ENCODE peak calls at places on chromosome 14, in nine cellular contexts. Z is left ventricle myocardium inferior; M is CD8-positive, alpha-beta T cell; V is suprapubic skin; W is HCT116; N is fibroblast of lung; P is astrocyte; U is thoracic aorta; J is PC-9. O is an unnamed sample.

GRCh38 chr14:69712637-69713088 is 54.3 kb upstream of the SRSF5 start:
- DNase-seq in M (no peak), V (no peak), U (no peak), N (no peak), J (peak), P (no peak), Z (peak), W (no peak), O (no peak)

GRCh38 chr14:50210074-50210473 is 21.3 kb downstream of the SOS2 start:
- DNase-seq in M (no peak), P (no peak), W (no peak), Z (no peak), N (no peak), U (no peak), V (no peak), J (no peak), O (no peak)

GRCh38 chr14:52071675-52072074 is 2.8 kb upstream of the NID2 start:
- DNase-seq in Z (no peak), J (no peak), P (peak), M (no peak), U (no peak), V (no peak), N (no peak), W (no peak), O (no peak)

GRCh38 chr14:66643344-66643743 is 135.4 kb downstream of the GPHN start:
- DNase-seq in J (no peak), P (peak), V (no peak), U (no peak), W (no peak), Z (no peak), N (peak), M (no peak), O (no peak)

GRCh38 chr14:65709576-65709975 is 297.0 kb downstream of the FUT8 start:
- DNase-seq in W (no peak), Z (no peak), V (no peak), N (peak), J (no peak), P (no peak), U (no peak), M (no peak), O (no peak)

GRCh38 chr14:75267141-75267601 is 11.5 kb upstream of the FOS start:
- DNase-seq in V (peak), Z (no peak), U (no peak), N (peak), P (peak), M (no peak), W (no peak), J (no peak), O (no peak)

GRCh38 chr14:54446201-54446693 is 5.1 kb upstream of the CNIH1 start:
- DNase-seq in V (no peak), M (no peak), U (no peak), J (no peak), Z (no peak), P (peak), N (peak), W (no peak), O (peak)

GRCh38 chr14:55731881-55732498 is 152.0 kb downstream of the KTN1 start:
- DNase-seq in P (no peak), N (no peak), V (no peak), Z (no peak), U (no peak), M (peak), W (peak), J (no peak), O (no peak)

GRCh38 chr14:22478247-22478646 is 110.8 kb downstream of the DAD1 start:
- DNase-seq in Z (no peak), W (no peak), J (no peak), U (no peak), N (no peak), P (no peak), V (no peak), M (no peak), O (no peak)

GRCh38 chr14:21672116-21672515 is 1.5 kb downstream of the OR4E1 start:
- DNase-seq in Z (no peak), V (no peak), J (no peak), U (no peak), P (no peak), M (no peak), W (no peak), N (no peak), O (no peak)

GRCh38 chr14:58899317-58899713 is 261.6 kb downstream of the DACT1 start:
- DNase-seq in J (no peak), W (no peak), U (no peak), P (peak), N (peak), V (no peak), Z (no peak), M (no peak), O (peak)

GRCh38 chr14:94458558-94459200 is 6.1 kb upstream of the SERPINA11 start:
- DNase-seq in M (no peak), W (no peak), Z (no peak), V (no peak), U (no peak), P (no peak), N (no peak), J (no peak), O (no peak)

GRCh38 chr14:82854851-82855250 is 1321.2 kb upstream of the SEL1L start:
- DNase-seq in P (no peak), M (no peak), V (no peak), N (no peak), W (no peak), Z (no peak), J (no peak), U (no peak), O (no peak)

DNA sequence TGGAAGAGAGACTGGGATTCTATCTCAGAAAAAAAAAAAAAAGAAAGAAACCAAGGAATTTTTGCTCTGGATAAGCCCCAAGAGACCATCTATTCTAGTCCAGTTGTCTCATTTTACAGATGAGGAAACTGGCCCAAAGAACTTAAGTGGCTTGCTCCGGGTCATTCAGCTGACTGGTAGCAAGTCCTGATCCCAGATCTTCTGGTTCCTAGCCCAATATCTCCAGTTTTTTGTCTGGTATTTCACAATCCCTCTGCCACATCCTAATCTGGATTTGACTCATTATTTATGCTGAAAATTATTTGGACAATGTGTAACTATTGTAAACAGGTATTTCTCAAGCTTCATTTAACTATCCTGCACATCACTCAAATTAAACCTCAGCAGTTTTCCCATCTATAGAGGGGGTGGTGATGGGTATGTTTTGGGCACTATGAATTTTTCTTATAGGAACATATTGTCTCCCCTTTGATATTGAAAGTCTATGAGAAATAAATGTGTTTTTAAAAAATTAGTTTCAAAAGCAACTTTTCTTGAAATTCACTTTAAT is 43.4 kb downstream of the PPP2R5E start:
- DNase-seq in N (peak), Z (no peak), U (no peak), W (no peak), P (peak), V (no peak), J (no peak), M (no peak), O (no peak)
- H3K27ac ChIP-seq in N (no peak), Z (peak), U (no peak), W (no peak), P (no peak), V (peak), J (no peak), M (no peak), O (no peak)

GRCh38 chr14:68482018-68482417 is 310.8 kb downstream of the ZFP36L1 start:
- DNase-seq in P (no peak), W (no peak), M (no peak), N (no peak), V (no peak), J (no peak), U (no peak), Z (no peak), O (no peak)
- H3K27ac ChIP-seq in P (no peak), W (no peak), M (no peak), N (no peak), V (no peak), J (no peak), U (no peak), Z (peak), O (no peak)

GRCh38 chr14:92217956-92218355 is 96.2 kb downstream of the CPSF2 start:
- DNase-seq in J (no peak), U (no peak), Z (no peak), P (no peak), M (no peak), N (no peak), V (no peak), W (no peak), O (no peak)

GRCh38 chr14:92225731-92226130 is 97.2 kb upstream of the SLC24A4 start:
- DNase-seq in Z (no peak), W (no peak), P (no peak), U (no peak), V (no peak), M (no peak), J (no peak), N (no peak), O (no peak)

GRCh38 chr14:92224348-92224954 is 98.5 kb upstream of the SLC24A4 start:
- DNase-seq in V (no peak), M (no peak), P (no peak), U (no peak), W (no peak), Z (no peak), J (no peak), N (no peak), O (no peak)

GRCh38 chr14:92223027-92223426 is 99.9 kb upstream of the SLC24A4 start:
- DNase-seq in M (no peak), U (no peak), Z (peak), P (no peak), W (no peak), V (peak), J (no peak), N (no peak), O (no peak)
- H3K27ac ChIP-seq in M (no peak), U (peak), Z (no peak), P (no peak), W (no peak), V (no peak), J (no peak), N (no peak), O (no peak)

DNA sequence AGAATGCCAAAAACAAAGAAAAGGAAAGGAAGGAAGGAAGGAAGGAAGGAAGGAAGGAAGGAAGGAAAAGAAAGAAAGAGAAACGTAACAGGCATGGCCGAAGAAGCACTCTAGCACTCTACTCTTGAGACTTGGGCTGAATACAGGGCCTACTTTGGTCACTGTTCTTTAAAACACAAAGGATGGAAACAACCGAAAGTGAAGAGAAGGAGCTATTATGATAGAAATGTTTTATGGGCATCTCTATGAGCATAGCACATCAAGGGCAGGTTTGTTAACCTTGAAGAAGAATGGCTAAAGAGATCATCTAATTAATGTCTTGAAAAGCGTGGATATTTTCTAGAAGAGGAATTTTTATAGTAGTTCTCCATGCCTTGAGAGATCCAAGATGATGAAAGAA is 15.9 kb upstream of the OTX2 start:
- DNase-seq in U (no peak), M (no peak), V (no peak), N (no peak), Z (no peak), P (no peak), W (no peak), J (no peak), O (no peak)
- H3K27ac ChIP-seq in U (no peak), M (no peak), V (no peak), N (no peak), Z (no peak), P (no peak), W (no peak), J (no peak), O (no peak)

GRCh38 chr14:26125039-26125438 is 472.8 kb downstream of the NOVA1 start:
- DNase-seq in J (no peak), M (no peak), W (no peak), U (no peak), N (no peak), P (no peak), V (no peak), Z (no peak), O (no peak)
- H3K27ac ChIP-seq in J (no peak), M (no peak), W (no peak), U (no peak), N (no peak), P (no peak), V (no peak), Z (no peak), O (no peak)

DNA sequence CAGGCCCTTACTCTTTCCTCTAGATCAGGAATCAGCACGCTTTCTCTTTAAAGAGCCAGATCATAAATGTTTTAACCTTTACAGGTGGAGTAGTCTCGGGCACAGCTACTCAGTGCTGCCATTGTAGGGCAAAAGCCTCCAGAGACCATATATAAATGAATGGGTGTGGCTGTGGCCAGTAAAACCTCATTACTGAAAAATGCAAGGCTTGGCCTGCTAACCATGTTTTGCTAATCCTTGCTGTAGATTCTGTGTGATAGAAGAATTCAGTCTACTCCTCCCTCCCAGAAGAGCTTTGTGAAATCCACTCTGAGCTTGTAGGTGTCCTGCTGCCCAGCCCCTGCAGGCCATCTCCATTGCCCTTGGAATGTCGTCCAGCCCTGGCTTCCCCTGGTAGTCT is 58.1 kb downstream of the HSP90AA1 start:
- DNase-seq in U (no peak), V (no peak), N (peak), P (peak), J (peak), Z (no peak), M (no peak), W (no peak), O (peak)
- H3K27ac ChIP-seq in U (no peak), V (peak), N (peak), P (peak), J (peak), Z (no peak), M (no peak), W (no peak), O (peak)

GRCh38 chr14:104148433-104149277 is 10.3 kb downstream of the KIF26A start:
- DNase-seq in Z (peak), W (no peak), P (no peak), N (no peak), M (no peak), V (no peak), U (no peak), J (no peak), O (no peak)

GRCh38 chr14:104150201-104151027 is 12.0 kb downstream of the KIF26A start:
- DNase-seq in P (peak), U (no peak), M (no peak), V (no peak), Z (no peak), N (peak), W (no peak), J (no peak), O (no peak)

GRCh38 chr14:104151028-104151385 is 12.6 kb downstream of the KIF26A start:
- DNase-seq in P (no peak), V (no peak), N (no peak), J (no peak), U (no peak), M (no peak), W (no peak), Z (no peak), O (no peak)

GRCh38 chr14:104149278-104149595 is 10.8 kb downstream of the KIF26A start:
- DNase-seq in N (no peak), W (no peak), V (no peak), U (no peak), M (no peak), J (no peak), P (no peak), Z (no peak), O (no peak)

DNA sequence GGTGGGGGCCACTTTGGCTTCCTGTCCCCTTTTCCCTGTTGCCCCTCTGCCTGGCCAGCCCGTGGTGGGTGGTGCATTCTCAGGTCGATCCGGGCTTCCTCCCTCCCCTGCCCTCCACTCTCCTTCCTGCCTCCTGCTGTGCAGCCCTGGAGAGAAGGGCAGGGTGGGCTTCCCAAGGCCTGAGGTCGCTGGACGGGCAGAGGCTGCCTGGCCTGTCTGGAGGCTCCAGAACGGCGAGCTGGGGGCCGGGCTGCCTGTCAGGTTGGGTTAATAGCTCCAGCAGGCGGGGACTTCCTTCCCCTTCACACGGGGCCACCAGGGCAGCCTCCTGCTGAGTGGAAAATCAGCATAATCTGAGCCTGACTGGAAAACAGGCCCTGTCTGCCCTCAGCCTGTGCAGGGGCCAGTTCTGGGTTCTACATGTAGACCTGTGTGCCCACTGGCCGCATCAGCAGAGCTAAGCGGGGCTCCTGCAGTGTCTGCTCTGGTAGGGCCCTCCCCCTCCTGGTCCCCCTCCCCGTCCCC is 11.3 kb downstream of the KIF26A start:
- DNase-seq in Z (no peak), P (peak), V (no peak), J (no peak), W (no peak), N (peak), M (no peak), U (no peak), O (no peak)
- H3K27ac ChIP-seq in Z (peak), P (no peak), V (no peak), J (no peak), W (peak), N (no peak), M (no peak), U (no peak), O (no peak)

DNA sequence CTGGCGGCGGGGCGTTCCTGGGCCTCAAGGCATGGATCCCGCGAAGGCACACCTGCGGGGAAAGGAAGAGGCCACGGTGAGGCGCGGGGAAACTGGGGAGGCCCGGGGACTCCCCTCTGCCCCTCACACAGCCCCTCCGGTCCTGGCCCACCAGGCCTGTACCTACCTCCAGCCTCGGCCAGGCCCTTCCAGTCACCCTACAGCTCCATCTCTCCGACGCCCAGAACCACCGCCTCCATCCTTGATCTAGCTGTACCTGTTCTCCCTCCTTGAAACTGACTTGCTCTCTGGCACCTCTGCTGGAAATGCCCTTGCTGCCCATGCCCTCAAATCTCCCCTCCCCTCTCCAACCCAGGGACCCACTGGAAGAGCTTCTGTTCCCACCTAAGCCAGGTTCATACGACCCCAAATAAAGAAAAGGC is 1.7 kb downstream of the ANKRD9 start:
- DNase-seq in J (no peak), V (no peak), U (no peak), N (no peak), Z (no peak), M (no peak), P (no peak), W (no peak), O (no peak)
- H3K27ac ChIP-seq in J (no peak), V (peak), U (no peak), N (no peak), Z (peak), M (no peak), P (no peak), W (peak), O (peak)